ENCODE peak calls at places on chromosomes 7 and 10, in ten cellular contexts. One of them, this sample, is unnamed.
A peak's percentile ranks its signal among the peaks of the same experiment; 100 is the strongest.

GRCh38 chr10:48514916-48515315 is 90.0 kb downstream of the ARHGAP22 start:
- DNase-seq in Calu3: no peak
- DNase-seq in AG10803: no peak
- DNase-seq in RWPE1: no peak
- DNase-seq in head of caudate nucleus: no peak
- DNase-seq in nucleus accumbens: no peak
- DNase-seq in NCI-H345: no peak
- DNase-seq in cardiac muscle cell: no peak
- DNase-seq in GM03348: no peak
- DNase-seq in Peyer's patch: no peak
- DNase-seq in this sample: no peak

GRCh38 chr7:51262796-51263519 is 53.7 kb downstream of the COBL start:
- DNase-seq in Calu3: no peak
- DNase-seq in AG10803: no peak
- DNase-seq in cardiac muscle cell: no peak
- DNase-seq in nucleus accumbens: no peak
- DNase-seq in RWPE1: no peak
- DNase-seq in NCI-H345: no peak
- DNase-seq in Peyer's patch: no peak
- DNase-seq in GM03348: no peak
- DNase-seq in head of caudate nucleus: no peak
- DNase-seq in this sample: no peak

GRCh38 chr7:93920496-93921189 is 892 bp upstream of the GNG11 start:
- DNase-seq in NCI-H345: no peak
- DNase-seq in RWPE1: no peak
- DNase-seq in AG10803: peak; percentile 35
- DNase-seq in GM03348: peak; percentile 27
- DNase-seq in head of caudate nucleus: no peak
- DNase-seq in cardiac muscle cell: peak; percentile 32
- DNase-seq in Peyer's patch: no peak
- DNase-seq in Calu3: no peak
- DNase-seq in nucleus accumbens: no peak
- DNase-seq in this sample: no peak

GRCh38 chr10:123600177-123600576 is 66.0 kb upstream of the GPR26 start:
- DNase-seq in head of caudate nucleus: no peak
- DNase-seq in nucleus accumbens: no peak
- DNase-seq in Peyer's patch: no peak
- DNase-seq in AG10803: no peak
- DNase-seq in GM03348: no peak
- DNase-seq in Calu3: no peak
- DNase-seq in RWPE1: no peak
- DNase-seq in cardiac muscle cell: no peak
- DNase-seq in NCI-H345: no peak
- DNase-seq in this sample: no peak

GRCh38 chr10:6321880-6322279 is 119.1 kb downstream of the PFKFB3 start:
- DNase-seq in RWPE1: peak; percentile 32
- DNase-seq in head of caudate nucleus: no peak
- DNase-seq in Peyer's patch: no peak
- DNase-seq in cardiac muscle cell: peak; percentile 14
- DNase-seq in NCI-H345: no peak
- DNase-seq in GM03348: peak; percentile 33
- DNase-seq in AG10803: peak; percentile 41
- DNase-seq in Calu3: no peak
- DNase-seq in nucleus accumbens: no peak
- DNase-seq in this sample: no peak

GRCh38 chr10:79358811-79359210 is 11.5 kb downstream of the PPIF start:
- DNase-seq in nucleus accumbens: no peak
- DNase-seq in Peyer's patch: no peak
- DNase-seq in NCI-H345: no peak
- DNase-seq in head of caudate nucleus: no peak
- DNase-seq in AG10803: no peak
- DNase-seq in Calu3: no peak
- DNase-seq in RWPE1: no peak
- DNase-seq in GM03348: no peak
- DNase-seq in cardiac muscle cell: no peak
- DNase-seq in this sample: no peak

GRCh38 chr10:19778996-19779395 is 37.2 kb upstream of the PLXDC2 start:
- DNase-seq in nucleus accumbens: no peak
- DNase-seq in Peyer's patch: no peak
- DNase-seq in head of caudate nucleus: no peak
- DNase-seq in cardiac muscle cell: no peak
- DNase-seq in AG10803: no peak
- DNase-seq in Calu3: no peak
- DNase-seq in GM03348: no peak
- DNase-seq in NCI-H345: no peak
- DNase-seq in RWPE1: no peak
- DNase-seq in this sample: no peak

GRCh38 chr10:70935125-70935625 is 46.8 kb upstream of the PCBD1 start:
- DNase-seq in Peyer's patch: no peak
- DNase-seq in AG10803: no peak
- DNase-seq in Calu3: no peak
- DNase-seq in GM03348: no peak
- DNase-seq in nucleus accumbens: no peak
- DNase-seq in head of caudate nucleus: no peak
- DNase-seq in RWPE1: no peak
- DNase-seq in NCI-H345: no peak
- DNase-seq in cardiac muscle cell: no peak
- DNase-seq in this sample: no peak

GRCh38 chr7:128129224-128129864 is 98.1 kb upstream of the LRRC4 start:
- DNase-seq in Peyer's patch: no peak
- DNase-seq in head of caudate nucleus: no peak
- DNase-seq in nucleus accumbens: no peak
- DNase-seq in RWPE1: no peak
- DNase-seq in GM03348: no peak
- DNase-seq in Calu3: no peak
- DNase-seq in NCI-H345: no peak
- DNase-seq in AG10803: no peak
- DNase-seq in cardiac muscle cell: no peak
- DNase-seq in this sample: no peak

GRCh38 chr10:127922675-127923366 is 15.9 kb downstream of the PTPRE start:
- DNase-seq in cardiac muscle cell: peak; percentile 95
- DNase-seq in nucleus accumbens: no peak
- DNase-seq in RWPE1: peak; percentile 93
- DNase-seq in head of caudate nucleus: no peak
- DNase-seq in AG10803: peak; percentile 88
- DNase-seq in Peyer's patch: no peak
- DNase-seq in Calu3: peak; percentile 73
- DNase-seq in NCI-H345: no peak
- DNase-seq in GM03348: peak; percentile 30
- DNase-seq in this sample: peak; percentile 45

GRCh38 chr10:74841265-74841973 is 15.0 kb downstream of the KAT6B start:
- DNase-seq in head of caudate nucleus: no peak
- DNase-seq in NCI-H345: no peak
- DNase-seq in cardiac muscle cell: peak; percentile 65
- DNase-seq in AG10803: no peak
- DNase-seq in nucleus accumbens: no peak
- DNase-seq in GM03348: no peak
- DNase-seq in RWPE1: no peak
- DNase-seq in Calu3: no peak
- DNase-seq in Peyer's patch: no peak
- DNase-seq in this sample: no peak

GRCh38 chr10:117497736-117498135 is 44.8 kb upstream of the EMX2 start:
- DNase-seq in cardiac muscle cell: no peak
- DNase-seq in NCI-H345: no peak
- DNase-seq in Calu3: no peak
- DNase-seq in GM03348: no peak
- DNase-seq in nucleus accumbens: no peak
- DNase-seq in RWPE1: no peak
- DNase-seq in head of caudate nucleus: no peak
- DNase-seq in AG10803: no peak
- DNase-seq in Peyer's patch: no peak
- DNase-seq in this sample: no peak

GRCh38 chr7:101677421-101678137 is 48.5 kb upstream of the MYL10 start:
- DNase-seq in GM03348: no peak
- DNase-seq in Calu3: peak; percentile 22
- DNase-seq in NCI-H345: no peak
- DNase-seq in RWPE1: no peak
- DNase-seq in head of caudate nucleus: no peak
- DNase-seq in cardiac muscle cell: no peak
- DNase-seq in nucleus accumbens: no peak
- DNase-seq in Peyer's patch: no peak
- DNase-seq in AG10803: peak; percentile 34
- DNase-seq in this sample: no peak

GRCh38 chr7:21504021-21504420 is 38.8 kb upstream of the DNAH11 start:
- DNase-seq in cardiac muscle cell: no peak
- DNase-seq in head of caudate nucleus: no peak
- DNase-seq in RWPE1: no peak
- DNase-seq in NCI-H345: no peak
- DNase-seq in nucleus accumbens: no peak
- DNase-seq in GM03348: no peak
- DNase-seq in Peyer's patch: no peak
- DNase-seq in AG10803: no peak
- DNase-seq in Calu3: peak; percentile 52
- DNase-seq in this sample: no peak

GRCh38 chr10:387949-388660 is 252.8 kb downstream of the ZMYND11 start:
- DNase-seq in AG10803: no peak
- DNase-seq in GM03348: no peak
- DNase-seq in RWPE1: no peak
- DNase-seq in Calu3: no peak
- DNase-seq in cardiac muscle cell: no peak
- DNase-seq in NCI-H345: no peak
- DNase-seq in head of caudate nucleus: peak; percentile 23
- DNase-seq in Peyer's patch: no peak
- DNase-seq in nucleus accumbens: no peak
- DNase-seq in this sample: no peak

GRCh38 chr7:31253486-31253885 is 87.0 kb downstream of the NEUROD6 start:
- DNase-seq in RWPE1: no peak
- DNase-seq in cardiac muscle cell: no peak
- DNase-seq in NCI-H345: no peak
- DNase-seq in head of caudate nucleus: no peak
- DNase-seq in GM03348: no peak
- DNase-seq in AG10803: no peak
- DNase-seq in Calu3: no peak
- DNase-seq in nucleus accumbens: no peak
- DNase-seq in Peyer's patch: no peak
- DNase-seq in this sample: no peak